ENCODE peak calls at places on chromosomes 2 and 18, in ten cellular contexts. One of them, this sample, is unnamed. For H3K4me1, the result is how much of the 10 kb centered on the place peaks cover.

GRCh38 chr2:57080035-57080434 is 896.2 kb downstream of the CCDC85A start:
- DNase-seq in CD8-positive, alpha-beta T cell: no peak
- DNase-seq in naive thymus-derived CD4-positive, alpha-beta T cell: no peak
- DNase-seq in left ventricle myocardium inferior: no peak
- DNase-seq in esophagus squamous epithelium: no peak
- DNase-seq in GM23248: peak
- DNase-seq in hepatocyte: no peak
- DNase-seq in mucosa of descending colon: no peak
- DNase-seq in endothelial cell of umbilical vein: peak
- DNase-seq in neural progenitor cell: no peak
- DNase-seq in this sample: no peak

GRCh38 chr18:72692086-72692485 is 147.9 kb upstream of the CBLN2 start:
- DNase-seq in CD8-positive, alpha-beta T cell: no peak
- DNase-seq in naive thymus-derived CD4-positive, alpha-beta T cell: no peak
- DNase-seq in left ventricle myocardium inferior: no peak
- DNase-seq in esophagus squamous epithelium: no peak
- DNase-seq in GM23248: no peak
- DNase-seq in hepatocyte: peak
- DNase-seq in mucosa of descending colon: peak
- DNase-seq in endothelial cell of umbilical vein: no peak
- DNase-seq in neural progenitor cell: peak
- DNase-seq in this sample: no peak

GRCh38 chr2:199463708-199464613 is 6.2 kb upstream of the SATB2 start:
- DNase-seq in CD8-positive, alpha-beta T cell: no peak
- DNase-seq in naive thymus-derived CD4-positive, alpha-beta T cell: no peak
- DNase-seq in left ventricle myocardium inferior: no peak
- DNase-seq in esophagus squamous epithelium: no peak
- DNase-seq in GM23248: peak
- DNase-seq in hepatocyte: peak
- DNase-seq in mucosa of descending colon: peak
- DNase-seq in endothelial cell of umbilical vein: no peak
- DNase-seq in neural progenitor cell: peak
- DNase-seq in this sample: no peak

GRCh38 chr2:60429681-60430080 is 123.8 kb downstream of the BCL11A start:
- DNase-seq in CD8-positive, alpha-beta T cell: no peak
- DNase-seq in naive thymus-derived CD4-positive, alpha-beta T cell: no peak
- DNase-seq in left ventricle myocardium inferior: no peak
- DNase-seq in esophagus squamous epithelium: no peak
- DNase-seq in GM23248: no peak
- DNase-seq in hepatocyte: no peak
- DNase-seq in mucosa of descending colon: no peak
- DNase-seq in endothelial cell of umbilical vein: no peak
- DNase-seq in neural progenitor cell: no peak
- DNase-seq in this sample: no peak

GRCh38 chr2:80351229-80351628 is 46.7 kb upstream of the LRRTM1 start:
- DNase-seq in CD8-positive, alpha-beta T cell: no peak
- DNase-seq in naive thymus-derived CD4-positive, alpha-beta T cell: no peak
- DNase-seq in left ventricle myocardium inferior: no peak
- DNase-seq in esophagus squamous epithelium: no peak
- DNase-seq in GM23248: no peak
- DNase-seq in hepatocyte: no peak
- DNase-seq in mucosa of descending colon: no peak
- DNase-seq in endothelial cell of umbilical vein: no peak
- DNase-seq in neural progenitor cell: no peak
- DNase-seq in this sample: no peak

GRCh38 chr2:146370821-146371220 is 1474.0 kb upstream of the ACVR2A start:
- DNase-seq in CD8-positive, alpha-beta T cell: no peak
- DNase-seq in naive thymus-derived CD4-positive, alpha-beta T cell: no peak
- DNase-seq in left ventricle myocardium inferior: no peak
- DNase-seq in esophagus squamous epithelium: no peak
- DNase-seq in GM23248: peak
- DNase-seq in hepatocyte: no peak
- DNase-seq in mucosa of descending colon: no peak
- DNase-seq in endothelial cell of umbilical vein: no peak
- DNase-seq in neural progenitor cell: no peak
- DNase-seq in this sample: no peak

GRCh38 chr2:12978058-12978835 is 261.5 kb downstream of the TRIB2 start:
- DNase-seq in CD8-positive, alpha-beta T cell: no peak
- DNase-seq in naive thymus-derived CD4-positive, alpha-beta T cell: no peak
- DNase-seq in left ventricle myocardium inferior: no peak
- DNase-seq in esophagus squamous epithelium: no peak
- DNase-seq in GM23248: peak
- DNase-seq in hepatocyte: no peak
- DNase-seq in mucosa of descending colon: no peak
- DNase-seq in endothelial cell of umbilical vein: no peak
- DNase-seq in neural progenitor cell: no peak
- DNase-seq in this sample: no peak

GRCh38 chr18:10463741-10464140 is 9.3 kb downstream of the APCDD1 start:
- DNase-seq in CD8-positive, alpha-beta T cell: no peak
- DNase-seq in naive thymus-derived CD4-positive, alpha-beta T cell: no peak
- DNase-seq in left ventricle myocardium inferior: no peak
- DNase-seq in esophagus squamous epithelium: no peak
- DNase-seq in GM23248: no peak
- DNase-seq in hepatocyte: no peak
- DNase-seq in mucosa of descending colon: no peak
- DNase-seq in endothelial cell of umbilical vein: no peak
- DNase-seq in neural progenitor cell: no peak
- DNase-seq in this sample: no peak

GRCh38 chr2:32594573-32594972 is 33.3 kb upstream of the TTC27 start:
- DNase-seq in CD8-positive, alpha-beta T cell: no peak
- DNase-seq in naive thymus-derived CD4-positive, alpha-beta T cell: no peak
- DNase-seq in left ventricle myocardium inferior: no peak
- DNase-seq in esophagus squamous epithelium: no peak
- DNase-seq in GM23248: no peak
- DNase-seq in hepatocyte: no peak
- DNase-seq in mucosa of descending colon: no peak
- DNase-seq in endothelial cell of umbilical vein: no peak
- DNase-seq in neural progenitor cell: no peak
- DNase-seq in this sample: no peak

GRCh38 chr2:47086571-47086970 is 68.5 kb downstream of the STPG4 start:
- DNase-seq in CD8-positive, alpha-beta T cell: no peak
- DNase-seq in naive thymus-derived CD4-positive, alpha-beta T cell: no peak
- DNase-seq in left ventricle myocardium inferior: no peak
- DNase-seq in esophagus squamous epithelium: no peak
- DNase-seq in GM23248: peak
- DNase-seq in hepatocyte: no peak
- DNase-seq in mucosa of descending colon: no peak
- DNase-seq in endothelial cell of umbilical vein: no peak
- DNase-seq in neural progenitor cell: no peak
- DNase-seq in this sample: no peak

GRCh38 chr2:96540136-96540535 is 3.6 kb downstream of the ARID5A start:
- DNase-seq in CD8-positive, alpha-beta T cell: no peak
- DNase-seq in naive thymus-derived CD4-positive, alpha-beta T cell: no peak
- DNase-seq in left ventricle myocardium inferior: no peak
- DNase-seq in esophagus squamous epithelium: no peak
- DNase-seq in GM23248: peak
- DNase-seq in hepatocyte: no peak
- DNase-seq in mucosa of descending colon: no peak
- DNase-seq in endothelial cell of umbilical vein: no peak
- DNase-seq in neural progenitor cell: no peak
- DNase-seq in this sample: no peak

GRCh38 chr2:239013670-239013960 is 165.7 kb downstream of the TWIST2 start:
- DNase-seq in CD8-positive, alpha-beta T cell: no peak
- DNase-seq in naive thymus-derived CD4-positive, alpha-beta T cell: no peak
- DNase-seq in left ventricle myocardium inferior: no peak
- DNase-seq in esophagus squamous epithelium: no peak
- DNase-seq in GM23248: no peak
- DNase-seq in hepatocyte: no peak
- DNase-seq in mucosa of descending colon: no peak
- DNase-seq in endothelial cell of umbilical vein: no peak
- DNase-seq in neural progenitor cell: no peak
- DNase-seq in this sample: no peak

GRCh38 chr2:41668529-41668928 is 379.3 kb upstream of the PKDCC start:
- DNase-seq in CD8-positive, alpha-beta T cell: no peak
- DNase-seq in naive thymus-derived CD4-positive, alpha-beta T cell: no peak
- DNase-seq in left ventricle myocardium inferior: no peak
- DNase-seq in esophagus squamous epithelium: no peak
- DNase-seq in GM23248: no peak
- DNase-seq in hepatocyte: no peak
- DNase-seq in mucosa of descending colon: no peak
- DNase-seq in endothelial cell of umbilical vein: no peak
- DNase-seq in neural progenitor cell: peak
- DNase-seq in this sample: no peak

GRCh38 chr2:216535454-216535995 is 36.9 kb downstream of the RPL37A start:
- DNase-seq in CD8-positive, alpha-beta T cell: no peak
- DNase-seq in naive thymus-derived CD4-positive, alpha-beta T cell: no peak
- DNase-seq in left ventricle myocardium inferior: peak
- DNase-seq in esophagus squamous epithelium: no peak
- DNase-seq in GM23248: peak
- DNase-seq in hepatocyte: peak
- DNase-seq in mucosa of descending colon: no peak
- DNase-seq in endothelial cell of umbilical vein: peak
- DNase-seq in neural progenitor cell: no peak
- DNase-seq in this sample: no peak

GRCh38 chr2:220165401-220165800 is 538.0 kb downstream of the SLC4A3 start:
- DNase-seq in CD8-positive, alpha-beta T cell: no peak
- DNase-seq in naive thymus-derived CD4-positive, alpha-beta T cell: no peak
- DNase-seq in left ventricle myocardium inferior: no peak
- DNase-seq in esophagus squamous epithelium: no peak
- DNase-seq in GM23248: no peak
- DNase-seq in hepatocyte: peak
- DNase-seq in mucosa of descending colon: peak
- DNase-seq in endothelial cell of umbilical vein: no peak
- DNase-seq in neural progenitor cell: peak
- DNase-seq in this sample: peak

GRCh38 chr2:227513113-227513512 is 41.2 kb downstream of the AGFG1 start:
- DNase-seq in CD8-positive, alpha-beta T cell: no peak
- DNase-seq in naive thymus-derived CD4-positive, alpha-beta T cell: no peak
- DNase-seq in left ventricle myocardium inferior: no peak
- DNase-seq in esophagus squamous epithelium: no peak
- DNase-seq in GM23248: peak
- DNase-seq in hepatocyte: no peak
- DNase-seq in mucosa of descending colon: no peak
- DNase-seq in endothelial cell of umbilical vein: peak
- DNase-seq in neural progenitor cell: no peak
- DNase-seq in this sample: no peak

GRCh38 chr2:227511955-227512354 is 40.0 kb downstream of the AGFG1 start:
- DNase-seq in CD8-positive, alpha-beta T cell: no peak
- DNase-seq in naive thymus-derived CD4-positive, alpha-beta T cell: no peak
- DNase-seq in left ventricle myocardium inferior: no peak
- DNase-seq in esophagus squamous epithelium: no peak
- DNase-seq in GM23248: no peak
- DNase-seq in hepatocyte: no peak
- DNase-seq in mucosa of descending colon: no peak
- DNase-seq in endothelial cell of umbilical vein: no peak
- DNase-seq in neural progenitor cell: no peak
- DNase-seq in this sample: no peak

GRCh38 chr2:227511239-227511930 is 39.4 kb downstream of the AGFG1 start:
- DNase-seq in CD8-positive, alpha-beta T cell: no peak
- DNase-seq in naive thymus-derived CD4-positive, alpha-beta T cell: no peak
- DNase-seq in left ventricle myocardium inferior: no peak
- DNase-seq in esophagus squamous epithelium: no peak
- DNase-seq in GM23248: no peak
- DNase-seq in hepatocyte: no peak
- DNase-seq in mucosa of descending colon: no peak
- DNase-seq in endothelial cell of umbilical vein: no peak
- DNase-seq in neural progenitor cell: no peak
- DNase-seq in this sample: no peak

GRCh38 chr2:227517724-227518123 is 45.8 kb downstream of the AGFG1 start:
- DNase-seq in CD8-positive, alpha-beta T cell: no peak
- DNase-seq in naive thymus-derived CD4-positive, alpha-beta T cell: no peak
- DNase-seq in left ventricle myocardium inferior: no peak
- DNase-seq in esophagus squamous epithelium: no peak
- DNase-seq in GM23248: no peak
- DNase-seq in hepatocyte: no peak
- DNase-seq in mucosa of descending colon: no peak
- DNase-seq in endothelial cell of umbilical vein: no peak
- DNase-seq in neural progenitor cell: no peak
- DNase-seq in this sample: no peak

DNA sequence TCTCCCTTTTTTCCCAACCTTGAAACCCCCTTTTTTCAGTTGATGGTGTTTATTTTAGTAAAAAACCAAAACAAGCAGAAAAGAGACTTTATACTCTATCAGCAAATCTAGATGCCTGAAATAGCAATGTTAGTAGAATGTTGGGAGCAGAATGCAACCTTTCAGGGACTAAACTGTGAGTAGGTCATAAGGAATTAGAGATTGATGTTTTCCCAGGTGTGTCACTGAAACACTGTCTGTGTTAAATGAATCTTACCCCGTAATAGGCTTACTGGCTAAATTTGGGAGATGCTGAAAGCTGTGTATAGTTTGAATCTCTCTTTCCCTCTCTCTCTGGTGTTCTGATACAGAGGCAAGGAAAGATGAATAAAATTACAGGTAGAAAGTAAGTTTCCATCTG is 43.8 kb downstream of the AGFG1 start:
- DNase-seq in CD8-positive, alpha-beta T cell: no peak
- DNase-seq in naive thymus-derived CD4-positive, alpha-beta T cell: no peak
- DNase-seq in left ventricle myocardium inferior: no peak
- DNase-seq in esophagus squamous epithelium: no peak
- DNase-seq in GM23248: no peak
- DNase-seq in hepatocyte: no peak
- DNase-seq in mucosa of descending colon: no peak
- DNase-seq in endothelial cell of umbilical vein: no peak
- DNase-seq in neural progenitor cell: no peak
- DNase-seq in this sample: no peak
- H3K4me1 ChIP-seq in CD8-positive, alpha-beta T cell: under half
- H3K4me1 ChIP-seq in naive thymus-derived CD4-positive, alpha-beta T cell: under half
- H3K4me1 ChIP-seq in left ventricle myocardium inferior: half or more
- H3K4me1 ChIP-seq in esophagus squamous epithelium: under half
- H3K4me1 ChIP-seq in GM23248: half or more
- H3K4me1 ChIP-seq in hepatocyte: under half
- H3K4me1 ChIP-seq in mucosa of descending colon: under half
- H3K4me1 ChIP-seq in endothelial cell of umbilical vein: under half
- H3K4me1 ChIP-seq in neural progenitor cell: under half
- H3K4me1 ChIP-seq in this sample: under half

GRCh38 chr2:233414777-233415570 is 60.7 kb downstream of the DGKD start:
- DNase-seq in CD8-positive, alpha-beta T cell: peak
- DNase-seq in naive thymus-derived CD4-positive, alpha-beta T cell: no peak
- DNase-seq in left ventricle myocardium inferior: no peak
- DNase-seq in esophagus squamous epithelium: no peak
- DNase-seq in GM23248: peak
- DNase-seq in hepatocyte: no peak
- DNase-seq in mucosa of descending colon: no peak
- DNase-seq in endothelial cell of umbilical vein: no peak
- DNase-seq in neural progenitor cell: no peak
- DNase-seq in this sample: no peak
- H3K4me1 ChIP-seq in CD8-positive, alpha-beta T cell: half or more
- H3K4me1 ChIP-seq in naive thymus-derived CD4-positive, alpha-beta T cell: half or more
- H3K4me1 ChIP-seq in left ventricle myocardium inferior: half or more
- H3K4me1 ChIP-seq in esophagus squamous epithelium: under half
- H3K4me1 ChIP-seq in GM23248: under half
- H3K4me1 ChIP-seq in hepatocyte: under half
- H3K4me1 ChIP-seq in mucosa of descending colon: half or more
- H3K4me1 ChIP-seq in endothelial cell of umbilical vein: under half
- H3K4me1 ChIP-seq in neural progenitor cell: under half
- H3K4me1 ChIP-seq in this sample: under half

GRCh38 chr2:134924912-134925311 is 6.3 kb downstream of the CCNT2 start:
- DNase-seq in CD8-positive, alpha-beta T cell: no peak
- DNase-seq in naive thymus-derived CD4-positive, alpha-beta T cell: no peak
- DNase-seq in left ventricle myocardium inferior: no peak
- DNase-seq in esophagus squamous epithelium: no peak
- DNase-seq in GM23248: no peak
- DNase-seq in hepatocyte: no peak
- DNase-seq in mucosa of descending colon: no peak
- DNase-seq in endothelial cell of umbilical vein: no peak
- DNase-seq in neural progenitor cell: no peak
- DNase-seq in this sample: no peak
- H3K4me1 ChIP-seq in CD8-positive, alpha-beta T cell: half or more
- H3K4me1 ChIP-seq in naive thymus-derived CD4-positive, alpha-beta T cell: under half
- H3K4me1 ChIP-seq in left ventricle myocardium inferior: half or more
- H3K4me1 ChIP-seq in esophagus squamous epithelium: under half
- H3K4me1 ChIP-seq in GM23248: under half
- H3K4me1 ChIP-seq in hepatocyte: under half
- H3K4me1 ChIP-seq in mucosa of descending colon: under half
- H3K4me1 ChIP-seq in endothelial cell of umbilical vein: under half
- H3K4me1 ChIP-seq in neural progenitor cell: under half
- H3K4me1 ChIP-seq in this sample: under half

GRCh38 chr2:8536686-8537571 is 144.9 kb upstream of the ID2 start:
- DNase-seq in CD8-positive, alpha-beta T cell: no peak
- DNase-seq in naive thymus-derived CD4-positive, alpha-beta T cell: no peak
- DNase-seq in left ventricle myocardium inferior: no peak
- DNase-seq in esophagus squamous epithelium: no peak
- DNase-seq in GM23248: peak
- DNase-seq in hepatocyte: no peak
- DNase-seq in mucosa of descending colon: no peak
- DNase-seq in endothelial cell of umbilical vein: no peak
- DNase-seq in neural progenitor cell: no peak
- DNase-seq in this sample: no peak
- H3K4me1 ChIP-seq in CD8-positive, alpha-beta T cell: under half
- H3K4me1 ChIP-seq in naive thymus-derived CD4-positive, alpha-beta T cell: under half
- H3K4me1 ChIP-seq in left ventricle myocardium inferior: under half
- H3K4me1 ChIP-seq in esophagus squamous epithelium: under half
- H3K4me1 ChIP-seq in GM23248: under half
- H3K4me1 ChIP-seq in hepatocyte: half or more
- H3K4me1 ChIP-seq in mucosa of descending colon: under half
- H3K4me1 ChIP-seq in endothelial cell of umbilical vein: under half
- H3K4me1 ChIP-seq in neural progenitor cell: under half
- H3K4me1 ChIP-seq in this sample: half or more